ENCODE peak calls at places on chromosome 10, in six cellular contexts. F is A549, R is PC-3, I is heart right ventricle, Y is AG04450, W is left ventricle myocardium inferior. O is an unnamed sample.

GRCh38 chr10:81108516-81109199 is 571.0 kb downstream of the SH2D4B start:
- DNase-seq in R (no peak), I (no peak), Y (no peak), F (peak; percentile 29), W (no peak), O (no peak)

GRCh38 chr10:1253476-1254353 is 197.5 kb downstream of the WDR37 start:
- DNase-seq in I (no peak), W (no peak), F (no peak), Y (no peak), R (no peak), O (no peak)

GRCh38 chr10:114404171-114405010 is at the start of gene AFAP1L2:
- DNase-seq in W (peak; percentile 50), Y (no peak), F (peak; percentile 64), R (peak; percentile 27), I (no peak), O (no peak)

GRCh38 chr10:45404087-45404769 is 30.2 kb downstream of the ALOX5 start:
- DNase-seq in W (no peak), R (no peak), I (no peak), F (no peak), Y (no peak), O (no peak)

GRCh38 chr10:82377608-82378007 is 502.6 kb downstream of the NRG3 start:
- DNase-seq in Y (no peak), R (no peak), I (no peak), W (no peak), F (peak; percentile 14), O (peak; percentile 5)

GRCh38 chr10:15267496-15267895 is 99.0 kb upstream of the NMT2 start:
- DNase-seq in R (no peak), I (no peak), Y (no peak), W (no peak), F (peak; percentile 16), O (no peak)

GRCh38 chr10:33365871-33366411 is 31.5 kb upstream of the NRP1 start:
- DNase-seq in W (no peak), Y (peak; percentile 76), R (peak; percentile 100), F (peak; percentile 63), I (no peak), O (peak; percentile 93)

GRCh38 chr10:42827201-42827600 is 44.6 kb downstream of the BMS1 start:
- DNase-seq in W (no peak), F (no peak), I (no peak), R (no peak), Y (no peak), O (no peak)

GRCh38 chr10:125995726-125996304 is 99.5 kb downstream of the FANK1 start:
- DNase-seq in Y (no peak), W (no peak), I (no peak), F (no peak), R (no peak), O (no peak)

GRCh38 chr10:130454543-130455000 is 318.4 kb downstream of the GLRX3 start:
- DNase-seq in Y (no peak), I (no peak), W (no peak), R (no peak), F (no peak), O (no peak)

GRCh38 chr10:133003195-133003594 is 60.8 kb upstream of the CFAP46 start:
- DNase-seq in R (no peak), I (no peak), F (no peak), Y (no peak), W (no peak), O (no peak)

GRCh38 chr10:118908487-118909280 is 120.8 kb upstream of the NANOS1 start:
- DNase-seq in R (no peak), W (no peak), Y (no peak), F (no peak), I (no peak), O (no peak)

GRCh38 chr10:57506414-57507094 is 761.1 kb downstream of the IPMK start:
- DNase-seq in I (no peak), R (no peak), F (no peak), Y (no peak), W (no peak), O (no peak)

GRCh38 chr10:86936661-86937501 is 20.5 kb downstream of the MMRN2 start:
- DNase-seq in W (no peak), R (no peak), F (no peak), Y (no peak), I (no peak), O (peak; percentile 25)

GRCh38 chr10:98858525-98858924 is 377.1 kb downstream of the HPSE2 start:
- DNase-seq in F (peak; percentile 9), I (no peak), W (no peak), Y (no peak), R (peak; percentile 37), O (no peak)

GRCh38 chr10:35447693-35448407 is 111.5 kb downstream of the CCNY start:
- DNase-seq in I (no peak), R (peak; percentile 91), Y (no peak), W (no peak), F (peak; percentile 53), O (peak; percentile 65)

GRCh38 chr10:79331709-79332108 is 15.6 kb upstream of the PPIF start:
- DNase-seq in Y (peak; percentile 37), W (no peak), R (peak; percentile 100), F (peak; percentile 73), I (peak; percentile 61), O (peak; percentile 93)

GRCh38 chr10:132281915-132282666 is 25.7 kb downstream of the STK32C start:
- DNase-seq in F (no peak), Y (no peak), I (no peak), W (no peak), R (no peak), O (no peak)

GRCh38 chr10:47065903-47066302 is 154.7 kb downstream of the PTPN20 start:
- DNase-seq in Y (no peak), W (no peak), F (no peak), I (no peak), R (no peak), O (no peak)

GRCh38 chr10:5779753-5780152 is 33.5 kb downstream of the GDI2 start:
- DNase-seq in F (no peak), W (no peak), R (no peak), I (no peak), Y (no peak), O (no peak)
- H3K4me3 ChIP-seq in F (no peak overlapping the region), W (no peak overlapping the region), R (no peak overlapping the region), I (no peak overlapping the region), Y (no peak overlapping the region), O (no peak overlapping the region)

GRCh38 chr10:58963101-58963534 is 213.3 kb upstream of the PHYHIPL start:
- DNase-seq in R (peak; percentile 42), W (no peak), F (peak; percentile 21), I (no peak), Y (no peak), O (no peak)
- TF ChIP-seq CTCF in R (peak; percentile 72), W (no peak), F (peak; percentile 17), I (no peak), Y (peak; percentile 17), O (peak; percentile 48)

GRCh38 chr10:110034596-110034995 is 26.8 kb downstream of the ADD3 start:
- DNase-seq in R (peak; percentile 72), F (no peak), Y (no peak), I (no peak), W (no peak), O (no peak)

GRCh38 chr10:110029448-110029847 is 21.7 kb downstream of the ADD3 start:
- DNase-seq in W (no peak), R (no peak), Y (no peak), I (no peak), F (no peak), O (no peak)

GRCh38 chr10:110036640-110037039 is 28.9 kb downstream of the ADD3 start:
- DNase-seq in F (no peak), W (no peak), I (no peak), R (no peak), Y (no peak), O (no peak)

GRCh38 chr10:110033724-110034235 is 26.0 kb downstream of the ADD3 start:
- DNase-seq in I (no peak), R (no peak), Y (no peak), W (no peak), F (no peak), O (no peak)

DNA sequence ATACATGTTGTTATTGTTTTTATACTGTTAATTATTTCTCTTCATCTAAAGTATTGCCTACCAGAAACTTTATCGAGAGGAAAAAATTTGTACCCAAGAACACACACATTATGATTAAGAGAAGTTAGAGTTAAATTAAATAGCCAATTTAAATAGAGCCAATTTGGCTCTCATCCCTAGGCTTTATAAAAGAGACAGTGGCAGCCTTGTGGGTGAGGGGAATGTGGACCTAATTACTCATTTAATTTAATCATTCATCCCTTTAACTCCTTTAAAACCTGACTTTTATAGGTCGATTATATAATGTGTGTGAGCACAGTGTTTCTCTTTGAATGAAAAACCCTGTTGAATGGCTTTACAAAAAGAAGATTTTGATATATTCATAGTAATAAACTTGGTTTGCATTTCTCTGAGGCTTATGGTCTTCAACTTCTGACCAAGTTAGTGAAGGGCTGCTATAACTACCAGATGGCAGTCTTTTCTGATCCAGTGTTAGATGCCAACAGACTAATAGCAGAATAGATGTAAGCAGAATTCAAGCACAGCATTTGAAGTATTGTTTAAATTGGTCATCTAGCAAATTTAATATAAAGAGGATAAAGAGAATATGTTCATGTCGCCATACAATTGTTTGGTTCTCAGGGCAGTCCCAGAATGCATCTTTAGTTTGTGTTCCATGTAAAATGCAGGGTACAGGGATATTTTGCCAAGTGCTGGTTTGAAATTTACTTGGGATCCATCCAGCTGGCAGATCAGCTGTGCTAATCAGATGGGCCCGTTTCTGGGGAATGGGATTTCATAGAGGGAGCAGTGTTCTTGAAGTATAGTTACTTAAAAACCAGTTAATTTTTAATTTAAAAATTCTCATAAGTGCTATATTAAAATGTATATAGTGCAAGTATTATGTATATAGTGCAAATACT is 25.3 kb downstream of the ADD3 start:
- DNase-seq in F (no peak), W (no peak), R (no peak), I (peak; percentile 23), Y (no peak), O (no peak)
- H3K27ac ChIP-seq in F (no peak overlapping the region), W (peak overlapping the region; percentile 67), R (no peak overlapping the region), I (peak overlapping the region; percentile 21), Y (no peak overlapping the region), O (no peak overlapping the region)

GRCh38 chr10:129104266-129105045 is 362.6 kb upstream of the MGMT start:
- DNase-seq in W (no peak), Y (no peak), I (no peak), R (no peak), F (no peak), O (peak; percentile 25)
- H3K4me3 ChIP-seq in W (no peak overlapping the region), Y (no peak overlapping the region), I (no peak overlapping the region), R (no peak overlapping the region), F (no peak overlapping the region), O (no peak overlapping the region)

O was measured in brain microvascular endothelial cell.